ENCODE peak calls at places on chromosome 14, in ten cellular contexts. Z is pancreas, H is ACHN, L is NCI-H1092 treated with DMSO at 0.1 percent for 48 hours, R is Peyer's patch, G is NAMALWA, T is epithelial cell of esophagus, D is neural crest cell, E is kidney glomerular epithelial cell, F is IMR-90. B is an unnamed sample.

GRCh38 chr14:56136571-56137498 is 18.6 kb downstream of the PELI2 start:
- DNase-seq in R (no peak), L (no peak), D (no peak), Z (no peak), G (no peak), T (no peak), E (no peak), F (peak), H (no peak), B (no peak)

GRCh38 chr14:73176673-73177072 is 40.4 kb downstream of the PSEN1 start:
- DNase-seq in E (no peak), H (no peak), T (no peak), F (no peak), R (no peak), Z (no peak), G (no peak), L (no peak), D (no peak), B (no peak)

GRCh38 chr14:102928412-102929348 is 6.2 kb downstream of the AMN start:
- DNase-seq in G (peak), E (no peak), D (peak), T (peak), Z (no peak), H (no peak), L (peak), R (peak), F (peak), B (peak)

GRCh38 chr14:57769863-57770523 is 95.9 kb downstream of the SLC35F4 start:
- DNase-seq in L (no peak), R (no peak), Z (no peak), F (no peak), E (no peak), H (no peak), T (no peak), G (no peak), D (no peak), B (no peak)

GRCh38 chr14:69281450-69282169 is 21.7 kb downstream of the GALNT16 start:
- DNase-seq in T (no peak), E (no peak), L (peak), R (no peak), H (no peak), F (peak), G (no peak), Z (no peak), D (no peak), B (no peak)

GRCh38 chr14:58488550-58488949 is 61.0 kb downstream of the KIAA0586 start:
- DNase-seq in Z (no peak), F (peak), G (no peak), E (peak), H (peak), D (no peak), T (peak), R (no peak), L (no peak), B (peak)

GRCh38 chr14:75880512-75880911 is 101.3 kb downstream of the TGFB3 start:
- DNase-seq in R (no peak), T (no peak), E (no peak), Z (no peak), D (no peak), L (no peak), F (no peak), G (no peak), H (no peak), B (no peak)

GRCh38 chr14:88750945-88751344 is 41.8 kb downstream of the EML5 start:
- DNase-seq in D (no peak), L (no peak), F (no peak), E (no peak), Z (no peak), G (no peak), R (no peak), H (no peak), T (peak), B (no peak)

GRCh38 chr14:68762944-68763831 is 29.7 kb downstream of the ZFP36L1 start:
- DNase-seq in E (peak), H (no peak), T (no peak), L (peak), F (peak), Z (peak), G (no peak), R (no peak), D (no peak), B (no peak)

GRCh38 chr14:101839236-101839635 is 77.7 kb downstream of the PPP2R5C start:
- DNase-seq in L (no peak), R (peak), H (no peak), D (no peak), F (no peak), Z (no peak), T (no peak), G (peak), E (no peak), B (no peak)

GRCh38 chr14:64680013-64680674 is 24.1 kb upstream of the PLEKHG3 start:
- DNase-seq in F (no peak), Z (no peak), G (no peak), T (peak), R (no peak), E (peak), H (no peak), L (no peak), D (no peak), B (no peak)

GRCh38 chr14:65301862-65302539 is 110.5 kb upstream of the FUT8 start:
- DNase-seq in T (no peak), L (no peak), F (no peak), R (peak), G (peak), Z (no peak), H (no peak), E (no peak), D (no peak), B (no peak)

GRCh38 chr14:23294734-23295561 is 7.7 kb downstream of the PPP1R3E start:
- DNase-seq in Z (no peak), L (peak), E (peak), R (peak), F (peak), D (peak), G (peak), H (peak), T (peak), B (peak)

GRCh38 chr14:106039400-106039799 is 513.0 kb downstream of the TMEM121 start:
- DNase-seq in H (no peak), T (no peak), L (no peak), E (peak), F (no peak), D (no peak), Z (no peak), G (peak), R (peak), B (no peak)

GRCh38 chr14:64870160-64870559 is 9.5 kb downstream of the SPTB start:
- DNase-seq in D (no peak), F (no peak), G (peak), R (no peak), T (no peak), H (no peak), Z (no peak), L (no peak), E (no peak), B (no peak)

GRCh38 chr14:64698899-64699298 is 5.3 kb upstream of the PLEKHG3 start:
- DNase-seq in F (no peak), E (no peak), L (no peak), Z (no peak), T (no peak), G (peak), D (no peak), H (no peak), R (no peak), B (no peak)

GRCh38 chr14:61553730-61554641 is 141.3 kb upstream of the HIF1A start:
- DNase-seq in H (no peak), L (no peak), T (peak), Z (no peak), E (peak), F (peak), R (no peak), G (no peak), D (no peak), B (no peak)

GRCh38 chr14:61475316-61475715 is 153.9 kb downstream of the PRKCH start:
- DNase-seq in F (peak), D (no peak), L (peak), E (peak), G (peak), T (peak), Z (no peak), R (no peak), H (peak), B (peak)

GRCh38 chr14:75905505-75905904 is 76.3 kb downstream of the TGFB3 start:
- DNase-seq in G (no peak), Z (no peak), R (no peak), H (no peak), E (no peak), D (no peak), T (no peak), L (no peak), F (peak), B (no peak)

GRCh38 chr14:102803139-102803538 is 25.9 kb downstream of the TRAF3 start:
- DNase-seq in Z (no peak), T (no peak), H (no peak), R (no peak), D (no peak), L (no peak), G (no peak), F (no peak), E (no peak), B (no peak)

GRCh38 chr14:97499790-97500481 is 702.8 kb downstream of the VRK1 start:
- DNase-seq in H (no peak), F (no peak), Z (no peak), E (no peak), L (no peak), T (peak), G (no peak), D (no peak), R (no peak), B (no peak)

GRCh38 chr14:85187521-85187920 is 342.4 kb upstream of the FLRT2 start:
- DNase-seq in G (no peak), T (peak), H (no peak), L (no peak), R (no peak), E (no peak), D (no peak), Z (no peak), F (no peak), B (peak)

GRCh38 chr14:79971330-79971729 is 240.0 kb downstream of the DIO2 start:
- DNase-seq in E (no peak), D (no peak), L (no peak), T (peak), R (no peak), F (peak), Z (no peak), H (no peak), G (no peak), B (no peak)

B was measured in lung microvascular endothelial cell.